ENCODE peak calls at places on chromosomes 13 and 19, in four cellular contexts. One of them, this sample, is unnamed.

GRCh38 chr13:35990196-35990595 is 141.0 kb downstream of the DCLK1 start:
- DNase-seq in D341Med: no peak
- DNase-seq in Peyer's patch: no peak
- DNase-seq in stimulated activated CD8-positive, alpha-beta memory T cell treated with anti-CD3 and anti-CD28 coated beads, Interleukin-2, amount 100 ng/mL, for 1 hour: no peak
- DNase-seq in this sample: no peak

GRCh38 chr19:9043524-9043923 is 33.3 kb upstream of the MUC16 start:
- DNase-seq in stimulated activated CD8-positive, alpha-beta memory T cell treated with anti-CD3 and anti-CD28 coated beads, Interleukin-2, amount 100 ng/mL, for 1 hour: no peak
- DNase-seq in D341Med: no peak
- DNase-seq in Peyer's patch: no peak
- DNase-seq in this sample: no peak

GRCh38 chr13:93689333-93689732 is 462.7 kb downstream of the GPC6 start:
- DNase-seq in stimulated activated CD8-positive, alpha-beta memory T cell treated with anti-CD3 and anti-CD28 coated beads, Interleukin-2, amount 100 ng/mL, for 1 hour: no peak
- DNase-seq in Peyer's patch: no peak
- DNase-seq in D341Med: no peak
- DNase-seq in this sample: peak; percentile 9

GRCh38 chr13:102556806-102557205 is 40.0 kb upstream of the TPP2 start:
- DNase-seq in D341Med: no peak
- DNase-seq in stimulated activated CD8-positive, alpha-beta memory T cell treated with anti-CD3 and anti-CD28 coated beads, Interleukin-2, amount 100 ng/mL, for 1 hour: no peak
- DNase-seq in Peyer's patch: no peak
- DNase-seq in this sample: no peak

GRCh38 chr19:49120868-49121267 is 1.5 kb downstream of the PPFIA3 start:
- DNase-seq in D341Med: no peak
- DNase-seq in Peyer's patch: no peak
- DNase-seq in stimulated activated CD8-positive, alpha-beta memory T cell treated with anti-CD3 and anti-CD28 coated beads, Interleukin-2, amount 100 ng/mL, for 1 hour: no peak
- DNase-seq in this sample: no peak

GRCh38 chr13:87884874-87885273 is 213.7 kb downstream of the SLITRK5 start:
- DNase-seq in stimulated activated CD8-positive, alpha-beta memory T cell treated with anti-CD3 and anti-CD28 coated beads, Interleukin-2, amount 100 ng/mL, for 1 hour: no peak
- DNase-seq in D341Med: no peak
- DNase-seq in Peyer's patch: no peak
- DNase-seq in this sample: no peak

GRCh38 chr13:45361596-45362206 is 20.7 kb upstream of the TPT1 start:
- DNase-seq in Peyer's patch: no peak
- DNase-seq in stimulated activated CD8-positive, alpha-beta memory T cell treated with anti-CD3 and anti-CD28 coated beads, Interleukin-2, amount 100 ng/mL, for 1 hour: no peak
- DNase-seq in D341Med: no peak
- DNase-seq in this sample: no peak

GRCh38 chr19:16641695-16642094 is 13.7 kb upstream of the MED26 start:
- DNase-seq in D341Med: no peak
- DNase-seq in stimulated activated CD8-positive, alpha-beta memory T cell treated with anti-CD3 and anti-CD28 coated beads, Interleukin-2, amount 100 ng/mL, for 1 hour: no peak
- DNase-seq in Peyer's patch: no peak
- DNase-seq in this sample: no peak

GRCh38 chr13:69306766-69307165 is 800.9 kb upstream of the ATXN8OS start:
- DNase-seq in Peyer's patch: no peak
- DNase-seq in D341Med: no peak
- DNase-seq in stimulated activated CD8-positive, alpha-beta memory T cell treated with anti-CD3 and anti-CD28 coated beads, Interleukin-2, amount 100 ng/mL, for 1 hour: no peak
- DNase-seq in this sample: no peak

This sample was measured in GM04503.